ENCODE peak calls at places on chromosomes 3 and 15, in nine cellular contexts. F is cardiac muscle cell, D is endodermal cell, P is fibroblast of pulmonary artery, A is tibial artery, I is IMR-90, J is kidney epithelial cell, S is astrocyte of the spinal cord, O is mammary epithelial cell. E is an unnamed sample.

GRCh38 chr3:194274424-194275085 is 76.6 kb downstream of the CPN2 start:
- DNase-seq in I (no peak), P (no peak), A (peak; percentile 17), S (no peak), F (no peak), D (peak; percentile 60), J (no peak), O (no peak), E (no peak)

GRCh38 chr3:14598143-14598569 is 53.4 kb upstream of the CCDC174 start:
- DNase-seq in F (peak; percentile 66), O (peak; percentile 19), S (peak; percentile 45), J (no peak), D (peak; percentile 93), P (peak; percentile 58), A (no peak), I (peak; percentile 39), E (peak; percentile 25)

GRCh38 chr3:129308636-129309035 is 30.0 kb downstream of the HMCES start:
- DNase-seq in O (no peak), D (no peak), P (no peak), S (no peak), F (no peak), J (no peak), I (no peak), A (no peak), E (no peak)

GRCh38 chr3:71409352-71409751 is 174.2 kb downstream of the FOXP1 start:
- DNase-seq in O (no peak), J (no peak), P (no peak), I (no peak), F (no peak), S (no peak), D (no peak), A (no peak), E (no peak)

GRCh38 chr3:73808862-73809509 is 184.2 kb upstream of the PDZRN3 start:
- DNase-seq in O (peak; percentile 93), D (no peak), S (no peak), F (no peak), A (no peak), J (no peak), I (no peak), P (peak; percentile 29), E (no peak)

GRCh38 chr15:64029111-64029510 is 17.2 kb downstream of the DAPK2 start:
- DNase-seq in D (no peak), P (no peak), I (no peak), O (no peak), A (no peak), J (no peak), S (no peak), F (no peak), E (no peak)

GRCh38 chr15:58329781-58330467 is 101.9 kb upstream of the LIPC start:
- DNase-seq in I (no peak), P (no peak), D (peak; percentile 69), S (no peak), O (no peak), F (no peak), J (no peak), A (no peak), E (no peak)

GRCh38 chr3:46665763-46666470 is 27.6 kb downstream of the ALS2CL start:
- DNase-seq in F (no peak), A (no peak), D (peak; percentile 34), P (no peak), I (no peak), S (no peak), J (no peak), O (no peak), E (no peak)

GRCh38 chr3:161672478-161672877 is 175.9 kb downstream of the OTOL1 start:
- DNase-seq in S (no peak), I (no peak), O (peak; percentile 16), P (no peak), J (no peak), F (no peak), D (no peak), A (no peak), E (no peak)

GRCh38 chr3:128590948-128591347 is 59.7 kb downstream of the RPN1 start:
- DNase-seq in P (no peak), O (no peak), I (no peak), S (no peak), A (no peak), F (peak; percentile 36), D (peak; percentile 91), J (no peak), E (no peak)

GRCh38 chr3:11230125-11230524 is 42.1 kb upstream of the ATG7 start:
- DNase-seq in P (no peak), O (peak; percentile 69), S (no peak), D (no peak), A (no peak), J (no peak), I (no peak), F (no peak), E (no peak)

GRCh38 chr3:123327480-123327879 is 121.4 kb downstream of the ADCY5 start:
- DNase-seq in A (no peak), S (no peak), D (no peak), I (no peak), P (no peak), F (no peak), J (no peak), O (no peak), E (no peak)

GRCh38 chr3:73546961-73547360 is 77.8 kb downstream of the PDZRN3 start:
- DNase-seq in P (peak; percentile 64), J (peak; percentile 44), O (peak; percentile 89), F (no peak), I (peak; percentile 96), S (peak; percentile 92), D (no peak), A (no peak), E (peak; percentile 59)

GRCh38 chr15:60283936-60284335 is 113.8 kb downstream of the ANXA2 start:
- DNase-seq in F (no peak), A (no peak), S (no peak), J (no peak), I (no peak), O (peak; percentile 41), P (no peak), D (no peak), E (no peak)

GRCh38 chr3:138043266-138044029 is 33.5 kb downstream of the CLDN18 start:
- DNase-seq in O (peak; percentile 78), A (no peak), D (no peak), P (peak; percentile 86), J (no peak), S (peak; percentile 86), F (peak; percentile 42), I (peak; percentile 93), E (peak; percentile 86)

GRCh38 chr3:16061491-16061890 is 113.0 kb upstream of the GALNT15 start:
- DNase-seq in P (no peak), O (no peak), D (no peak), F (no peak), I (peak; percentile 30), A (no peak), J (no peak), S (no peak), E (no peak)

GRCh38 chr15:63930034-63930433 is 96.3 kb upstream of the HERC1 start:
- DNase-seq in P (no peak), A (no peak), I (no peak), D (peak; percentile 29), J (no peak), O (no peak), F (no peak), S (no peak), E (no peak)

GRCh38 chr3:42657675-42658074 is 4.2 kb downstream of the ZBTB47 start:
- DNase-seq in J (no peak), S (no peak), I (no peak), O (no peak), F (no peak), D (no peak), A (no peak), P (no peak), E (no peak)

GRCh38 chr3:195119461-195120198 is 151.3 kb downstream of the XXYLT1 start:
- DNase-seq in S (peak; percentile 91), A (no peak), J (peak; percentile 49), D (peak; percentile 93), P (peak; percentile 95), I (peak; percentile 86), F (no peak), O (no peak), E (peak; percentile 96)

GRCh38 chr3:67642734-67643133 is 11.7 kb downstream of the SUCLG2 start:
- DNase-seq in I (no peak), J (no peak), A (no peak), D (no peak), S (no peak), P (no peak), O (no peak), F (no peak), E (no peak)

GRCh38 chr15:68921926-68922325 is 8.4 kb upstream of the SPESP1 start:
- DNase-seq in I (no peak), A (no peak), F (no peak), D (no peak), P (no peak), S (no peak), O (peak; percentile 18), J (no peak), E (no peak)

GRCh38 chr15:65962187-65962586 is 92.9 kb downstream of the RAB11A start:
- DNase-seq in P (peak; percentile 6), J (no peak), O (no peak), S (no peak), I (no peak), F (no peak), A (no peak), D (no peak), E (no peak)
- TF ChIP-seq CTCF in P (no peak), J (no peak), O (peak; percentile 10), S (peak; percentile 21), I (no peak), F (no peak), A (no peak), D (no peak), E (no peak)

GRCh38 chr3:132317229-132317948 is at the start of gene ACP3:
- DNase-seq in F (peak; percentile 67), D (peak; percentile 66), J (no peak), I (peak; percentile 82), P (peak; percentile 92), O (peak; percentile 76), A (peak; percentile 59), S (peak; percentile 83), E (peak; percentile 37)
- H3K4me3 ChIP-seq in F (peak within 1 kb of the TSS; percentile 24), D (peak within 1 kb of the TSS; percentile 67), J (no peak within 1 kb of the TSS), I (peak within 1 kb of the TSS; percentile 5), P (peak within 1 kb of the TSS; percentile 21), O (peak within 1 kb of the TSS; percentile 15), A (peak within 1 kb of the TSS; percentile 3), S (no peak within 1 kb of the TSS), E (no peak within 1 kb of the TSS)

GRCh38 chr15:73464602-73465001 is 21.6 kb downstream of the REC114 start:
- DNase-seq in S (no peak), F (no peak), O (no peak), J (no peak), I (no peak), A (no peak), P (no peak), D (peak; percentile 71), E (no peak)
- TF ChIP-seq CTCF in S (peak; percentile 16), F (peak; percentile 21), O (peak; percentile 26), J (peak; percentile 14), I (no peak), A (no peak), P (peak; percentile 15), D (peak; percentile 72), E (peak; percentile 41)

DNA sequence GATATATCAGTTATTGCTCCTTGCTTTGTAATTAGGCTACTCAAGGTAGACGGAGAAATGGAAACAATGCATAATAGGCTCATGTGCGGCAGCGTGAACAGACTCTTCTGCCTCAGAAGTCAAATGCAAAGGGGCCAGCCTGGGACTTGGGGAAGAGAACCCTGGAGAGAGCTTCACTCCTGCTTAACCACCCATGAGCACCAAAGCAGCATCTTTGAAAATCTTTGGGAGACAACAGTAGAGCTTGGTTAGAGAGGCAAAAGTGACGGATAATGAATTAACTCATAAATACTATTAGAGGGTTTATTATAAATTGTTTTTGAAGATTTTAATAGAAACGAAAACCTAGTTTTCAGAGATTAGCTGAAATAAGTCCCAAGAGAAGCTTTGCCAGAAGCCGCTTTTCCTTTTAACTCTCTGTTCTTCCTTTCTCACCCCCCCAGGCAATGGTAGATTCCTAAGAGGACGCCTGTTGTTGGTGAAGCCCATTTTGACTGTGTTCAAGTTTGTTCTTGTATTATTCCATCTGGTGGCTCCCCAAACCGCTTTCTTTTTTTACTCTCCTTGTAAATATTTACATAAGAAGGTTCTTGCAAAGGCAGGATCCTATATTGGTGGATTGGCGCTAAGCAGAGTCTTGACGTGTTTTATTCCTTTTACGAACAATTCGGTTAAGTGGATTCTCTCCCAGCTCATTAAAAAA is 196.0 kb upstream of the TPRG1 start:
- DNase-seq in D (no peak), P (no peak), J (no peak), S (peak; percentile 47), F (no peak), O (peak; percentile 61), I (peak; percentile 9), A (no peak), E (peak; percentile 26)
- H3K4me3 ChIP-seq in D (no peak overlapping the region), P (no peak overlapping the region), J (no peak overlapping the region), S (no peak overlapping the region), F (no peak overlapping the region), O (no peak overlapping the region), I (no peak overlapping the region), A (no peak overlapping the region), E (no peak overlapping the region)

E was measured in brain microvascular endothelial cell.